ENCODE peak calls at places on chromosomes 7 and 10, in four cellular contexts. N, G, Z and H are unnamed samples.
A peak's percentile ranks its signal among the peaks of the same experiment; 100 is the strongest.

GRCh38 chr7:31776616-31777015 is 89.6 kb downstream of the PPP1R17 start:
- DNase-seq in N (no peak), G (no peak), Z (no peak), H (no peak)

GRCh38 chr7:4190021-4190981 is 491.8 kb upstream of the FOXK1 start:
- DNase-seq in N (no peak), G (no peak), Z (peak; percentile 46), H (no peak)

GRCh38 chr10:95487994-95488393 is 73.2 kb downstream of the SORBS1 start:
- DNase-seq in N (no peak), G (no peak), Z (no peak), H (no peak)

GRCh38 chr7:7913506-7913905 is 55.1 kb upstream of the GLCCI1 start:
- DNase-seq in N (no peak), G (no peak), Z (no peak), H (no peak)

GRCh38 chr7:111115966-111116365 is 25.0 kb downstream of the LRRN3 start:
- DNase-seq in N (no peak), G (no peak), Z (no peak), H (no peak)

GRCh38 chr7:1130021-1130990 is 29.7 kb downstream of the ZFAND2A start:
- DNase-seq in N (no peak), G (peak; percentile 27), Z (no peak), H (no peak)

GRCh38 chr7:44654255-44654791 is 47.9 kb downstream of the OGDH start:
- DNase-seq in N (no peak), G (no peak), Z (no peak), H (no peak)

GRCh38 chr7:140501941-140502340 is 22.6 kb upstream of the MKRN1 start:
- DNase-seq in N (no peak), G (no peak), Z (peak; percentile 78), H (no peak)

GRCh38 chr10:18104223-18104872 is 35.9 kb upstream of the CACNB2 start:
- DNase-seq in N (peak; percentile 44), G (peak; percentile 61), Z (peak; percentile 18), H (peak; percentile 35)

GRCh38 chr7:139526578-139527544 is 3.4 kb downstream of the CLEC2L start:
- DNase-seq in N (no peak), G (no peak), Z (no peak), H (no peak)

GRCh38 chr10:103781329-103782061 is 73.9 kb downstream of the SH3PXD2A start:
- DNase-seq in N (peak; percentile 60), G (no peak), Z (no peak), H (no peak)

GRCh38 chr10:59454289-59454919 is 92.1 kb upstream of the FAM13C start:
- DNase-seq in N (no peak), G (no peak), Z (no peak), H (no peak)

GRCh38 chr10:121862624-121863023 is 65.2 kb downstream of the ATE1 start:
- DNase-seq in N (no peak), G (no peak), Z (no peak), H (no peak)

GRCh38 chr7:131249003-131249402 is 78.7 kb upstream of the MKLN1 start:
- DNase-seq in N (no peak), G (no peak), Z (peak; percentile 13), H (peak; percentile 77)

GRCh38 chr10:1544929-1545328 is 192.4 kb downstream of the ADARB2 start:
- DNase-seq in N (no peak), G (no peak), Z (no peak), H (no peak)

GRCh38 chr10:5876181-5876768 is 13.4 kb downstream of the ANKRD16 start:
- DNase-seq in N (no peak), G (no peak), Z (no peak), H (no peak)

GRCh38 chr10:107163086-107163880 is 1.2 kb downstream of the SORCS1 start:
- DNase-seq in N (no peak), G (no peak), Z (no peak), H (no peak)

GRCh38 chr7:47787249-47788069 is 160.8 kb downstream of the PKD1L1 start:
- DNase-seq in N (no peak), G (no peak), Z (no peak), H (no peak)

GRCh38 chr7:150945853-150946825 is 32.0 kb downstream of the KCNH2 start:
- DNase-seq in N (no peak), G (peak; percentile 37), Z (peak; percentile 45), H (no peak)

GRCh38 chr7:132930881-132931280 is 151.0 kb downstream of the CHCHD3 start:
- DNase-seq in N (no peak), G (no peak), Z (no peak), H (no peak)

GRCh38 chr10:97853006-97853405 is 3.4 kb downstream of the GOLGA7B start:
- DNase-seq in N (no peak), G (no peak), Z (no peak), H (no peak)

GRCh38 chr10:75243426-75243825 is 7.7 kb upstream of the COMTD1 start:
- DNase-seq in N (no peak), G (no peak), Z (no peak), H (no peak)

GRCh38 chr10:31484407-31485135 is 165.6 kb downstream of the ZEB1 start:
- DNase-seq in N (no peak), G (no peak), Z (no peak), H (no peak)

GRCh38 chr10:102645388-102645740 is 1.1 kb downstream of the TRIM8 start:
- DNase-seq in N (peak; percentile 76), G (no peak), Z (peak; percentile 90), H (peak; percentile 75)

GRCh38 chr7:139071683-139072082 is 35.8 kb upstream of the ZC3HAV1L start:
- DNase-seq in N (no peak), G (no peak), Z (no peak), H (no peak)

GRCh38 chr10:76354921-76355320 is 923.5 kb downstream of the LRMDA start:
- DNase-seq in N (no peak), G (no peak), Z (no peak), H (no peak)

GRCh38 chr10:1002425-1003006 is 14.3 kb downstream of the GTPBP4 start:
- DNase-seq in N (no peak), G (no peak), Z (no peak), H (no peak)

DNA sequence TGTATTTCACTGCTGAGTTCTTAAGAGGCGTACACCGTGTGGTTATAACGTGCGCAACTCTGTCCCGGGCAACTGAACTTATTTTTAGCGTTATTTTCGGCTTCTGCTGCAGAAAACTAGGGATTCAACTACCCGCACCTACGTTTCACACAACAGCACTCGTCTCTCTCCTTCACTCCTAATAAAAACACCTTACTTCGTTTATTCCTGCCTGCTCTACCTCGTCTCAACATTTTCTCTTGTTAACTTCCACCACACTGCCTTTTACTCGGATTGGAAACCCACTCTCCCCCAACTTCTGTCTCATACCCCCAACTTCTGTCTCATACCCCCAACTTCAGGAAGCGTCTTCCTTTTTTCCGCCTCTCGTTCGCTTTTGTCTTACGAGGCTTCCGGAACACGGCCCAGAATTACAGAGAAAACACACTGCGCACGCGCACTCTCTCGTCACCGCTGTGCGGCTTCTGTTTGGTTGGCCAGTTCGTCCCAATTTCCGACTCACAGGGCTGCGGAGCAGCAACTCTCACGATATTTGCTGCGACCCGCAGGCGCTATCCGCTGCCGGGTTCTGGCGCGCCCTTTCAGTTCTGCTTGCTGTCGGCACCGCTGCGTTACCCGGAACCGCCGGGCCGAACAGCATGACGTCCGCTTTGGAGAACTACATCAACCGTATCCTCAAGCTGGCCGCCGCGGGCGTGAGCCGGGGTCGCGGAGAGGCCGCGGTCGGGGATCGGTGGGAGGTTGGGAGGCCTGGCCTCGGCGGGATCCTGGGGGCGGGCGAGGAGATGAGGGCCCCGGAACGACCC is at the start of gene LSM8:
- DNase-seq in N (peak; percentile 99), G (peak; percentile 98), Z (peak; percentile 96), H (peak; percentile 98)
- H3K4me1 ChIP-seq in N (peaks cover 43% of the 10 kb centered on the region), G (peaks cover 2% of the 10 kb centered on the region), Z (peaks cover 20% of the 10 kb centered on the region), H (no peaks in the 10 kb centered on the region)

GRCh38 chr7:27094304-27095049 is 1.3 kb downstream of the HOXA1 start:
- DNase-seq in N (no peak), G (no peak), Z (no peak), H (no peak)
- H3K4me1 ChIP-seq in N (peaks cover 23% of the 10 kb centered on the region), G (peaks cover 4% of the 10 kb centered on the region), Z (peaks cover 3% of the 10 kb centered on the region), H (peaks cover 9% of the 10 kb centered on the region)

GRCh38 chr10:62038609-62039190 is 137.2 kb downstream of the ARID5B start:
- DNase-seq in N (peak; percentile 90), G (peak; percentile 79), Z (peak; percentile 41), H (peak; percentile 79)
- H3K4me1 ChIP-seq in N (peaks cover 69% of the 10 kb centered on the region), G (peaks cover 2% of the 10 kb centered on the region), Z (peaks cover 18% of the 10 kb centered on the region), H (peaks cover 10% of the 10 kb centered on the region)

DNA sequence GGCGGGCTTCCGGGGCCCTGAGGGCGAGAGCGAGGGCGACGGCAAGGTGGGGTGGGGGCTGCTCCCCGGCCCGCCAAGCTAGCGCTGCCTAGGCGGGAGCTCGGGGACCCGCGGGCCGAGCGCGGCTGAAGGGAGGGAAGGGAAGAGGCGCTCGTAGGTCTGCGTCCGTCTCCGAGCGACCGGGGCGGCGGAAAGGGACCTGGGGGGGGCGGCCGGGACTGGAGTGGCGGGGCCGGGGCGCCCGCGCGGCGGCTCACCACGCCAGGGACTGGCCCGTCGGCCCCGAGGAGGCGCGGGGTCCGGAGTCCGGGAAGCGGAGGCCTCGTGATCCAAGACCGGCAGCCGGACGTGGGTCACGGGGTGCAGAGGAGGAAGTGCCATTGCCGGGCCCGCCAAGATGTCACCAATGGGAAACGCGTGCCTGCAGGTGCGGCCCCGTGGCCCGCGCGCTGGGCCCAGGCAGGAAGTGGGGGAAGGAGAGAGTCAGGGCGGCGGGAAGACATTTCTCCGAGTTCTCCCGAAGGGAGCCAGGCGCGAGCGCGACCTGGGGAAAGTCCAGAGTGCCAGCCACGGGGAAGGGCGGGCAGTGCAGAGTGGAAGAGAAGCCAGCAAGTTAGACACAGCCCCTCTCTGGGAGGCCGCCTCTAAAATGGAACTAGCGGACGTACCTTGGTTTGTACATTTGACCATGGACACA is 11.9 kb downstream of the HNRNPF start:
- DNase-seq in N (peak; percentile 92), G (peak; percentile 83), Z (peak; percentile 91), H (peak; percentile 88)
- H3K4me1 ChIP-seq in N (peaks cover 85% of the 10 kb centered on the region), G (peaks cover 20% of the 10 kb centered on the region), Z (peaks cover 26% of the 10 kb centered on the region), H (peaks cover 17% of the 10 kb centered on the region)

DNA sequence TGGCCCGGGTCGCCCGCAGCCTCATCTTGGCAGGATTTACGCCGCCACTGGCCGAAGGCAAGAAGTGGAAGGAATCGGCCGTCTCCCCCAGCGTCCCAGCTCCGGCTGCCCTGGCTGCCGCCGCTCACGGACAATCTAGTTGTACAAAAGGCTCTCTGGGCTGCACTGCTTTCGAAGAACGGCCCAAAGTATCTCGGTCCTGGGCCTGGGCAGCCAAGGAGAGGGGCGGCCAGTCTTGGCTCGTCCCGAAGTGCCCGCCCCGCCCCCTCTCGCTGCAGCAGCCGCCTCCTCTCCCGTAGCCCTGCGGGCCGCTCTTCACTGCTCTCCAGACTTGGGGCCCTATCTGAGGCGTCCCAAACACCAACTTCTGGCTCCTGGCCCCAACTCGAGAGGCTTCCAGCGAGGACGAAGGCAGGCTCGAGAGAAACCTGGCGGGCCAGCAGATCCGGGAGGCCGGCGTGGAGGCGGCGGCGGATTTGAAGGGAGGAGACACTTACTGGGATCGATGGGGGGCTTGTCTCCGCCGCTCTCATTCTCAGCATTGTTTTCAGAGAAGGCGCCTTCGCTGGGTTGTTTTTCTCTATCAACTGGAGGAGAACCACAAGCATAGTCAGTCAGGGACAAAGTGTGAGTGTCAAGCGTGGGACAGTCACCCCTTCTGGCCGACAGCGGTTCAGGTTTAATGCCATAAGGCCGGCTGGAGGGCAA is 802 bp downstream of the HOXA9 start:
- DNase-seq in N (no peak), G (no peak), Z (no peak), H (no peak)
- H3K4me1 ChIP-seq in N (peaks cover 54% of the 10 kb centered on the region), G (peaks cover 2% of the 10 kb centered on the region), Z (peaks cover 7% of the 10 kb centered on the region), H (peaks cover 5% of the 10 kb centered on the region)